ENCODE peak calls at places on chromosome 19, in ten cellular contexts. Z, K, V, B, J, L, C, D, R and S are unnamed samples.

GRCh38 chr19:4575267-4575793 is 15.8 kb upstream of the SEMA6B start:
- DNase-seq in Z (peak), K (peak), V (peak), B (no peak), J (peak), L (peak), C (no peak), D (peak), R (no peak), S (peak)

GRCh38 chr19:17005000-17005399 is 21.6 kb downstream of the CPAMD8 start:
- DNase-seq in Z (no peak), K (no peak), V (no peak), B (no peak), J (no peak), L (no peak), C (no peak), D (peak), R (no peak), S (no peak)

GRCh38 chr19:18280247-18281081 is 958 bp downstream of the JUND start:
- DNase-seq in Z (peak), K (peak), V (peak), B (peak), J (peak), L (peak), C (peak), D (peak), R (peak), S (peak)

GRCh38 chr19:10122066-10122465 is 2.4 kb upstream of the EIF3G start:
- DNase-seq in Z (peak), K (no peak), V (no peak), B (peak), J (no peak), L (no peak), C (no peak), D (no peak), R (no peak), S (no peak)

GRCh38 chr19:41373993-41374392 is 2.3 kb upstream of the TMEM91 start:
- DNase-seq in Z (no peak), K (peak), V (peak), B (peak), J (no peak), L (peak), C (peak), D (no peak), R (no peak), S (peak)

GRCh38 chr19:33667141-33667540 is 45.4 kb downstream of the CHST8 start:
- DNase-seq in Z (no peak), K (no peak), V (no peak), B (no peak), J (no peak), L (no peak), C (no peak), D (no peak), R (no peak), S (no peak)

GRCh38 chr19:41700381-41701195 is 7.8 kb upstream of the CEACAM5 start:
- DNase-seq in Z (no peak), K (no peak), V (no peak), B (peak), J (no peak), L (no peak), C (peak), D (no peak), R (no peak), S (no peak)

GRCh38 chr19:38142176-38143035 is 81.6 kb downstream of the DPF1 start:
- DNase-seq in Z (peak), K (peak), V (peak), B (no peak), J (peak), L (peak), C (peak), D (peak), R (no peak), S (peak)

GRCh38 chr19:2631213-2631821 is 71.2 kb downstream of the GNG7 start:
- DNase-seq in Z (peak), K (no peak), V (no peak), B (no peak), J (no peak), L (no peak), C (no peak), D (no peak), R (peak), S (peak)

GRCh38 chr19:53951436-53951835 is 11.3 kb upstream of the CACNG8 start:
- DNase-seq in Z (no peak), K (no peak), V (no peak), B (no peak), J (no peak), L (no peak), C (no peak), D (peak), R (no peak), S (no peak)

GRCh38 chr19:56972291-56972914 is 131.9 kb upstream of the PEG3 start:
- DNase-seq in Z (no peak), K (no peak), V (peak), B (no peak), J (no peak), L (no peak), C (no peak), D (no peak), R (no peak), S (no peak)

GRCh38 chr19:9498183-9498902 is at the start of gene ZNF560:
- DNase-seq in Z (no peak), K (no peak), V (no peak), B (no peak), J (peak), L (no peak), C (no peak), D (peak), R (no peak), S (no peak)

GRCh38 chr19:18586311-18586710 is 2.3 kb upstream of the REX1BD start:
- DNase-seq in Z (no peak), K (no peak), V (no peak), B (no peak), J (no peak), L (no peak), C (no peak), D (no peak), R (no peak), S (no peak)

GRCh38 chr19:57280913-57281425 is 684 bp downstream of the ZNF460 start:
- DNase-seq in Z (peak), K (peak), V (no peak), B (no peak), J (peak), L (no peak), C (no peak), D (no peak), R (peak), S (no peak)

GRCh38 chr19:21947775-21948174 is 63.0 kb downstream of the ZNF208 start:
- DNase-seq in Z (no peak), K (no peak), V (no peak), B (no peak), J (peak), L (no peak), C (no peak), D (peak), R (no peak), S (no peak)

GRCh38 chr19:43715776-43716175 is at the start of gene IRGC:
- DNase-seq in Z (no peak), K (no peak), V (no peak), B (no peak), J (no peak), L (no peak), C (no peak), D (no peak), R (no peak), S (no peak)

GRCh38 chr19:4911786-4912672 is 2.7 kb downstream of the UHRF1 start:
- DNase-seq in Z (peak), K (peak), V (peak), B (peak), J (peak), L (peak), C (peak), D (peak), R (peak), S (peak)

GRCh38 chr19:10083911-10084310 is 2.2 kb upstream of the SHFL start:
- DNase-seq in Z (no peak), K (no peak), V (no peak), B (no peak), J (no peak), L (no peak), C (no peak), D (no peak), R (no peak), S (peak)

GRCh38 chr19:3970808-3971598 is at the start of gene DAPK3:
- DNase-seq in Z (peak), K (peak), V (peak), B (peak), J (peak), L (peak), C (peak), D (peak), R (peak), S (peak)

GRCh38 chr19:33720691-33721682 is 75.7 kb upstream of the KCTD15 start:
- DNase-seq in Z (no peak), K (no peak), V (no peak), B (no peak), J (no peak), L (no peak), C (no peak), D (no peak), R (no peak), S (no peak)

DNA sequence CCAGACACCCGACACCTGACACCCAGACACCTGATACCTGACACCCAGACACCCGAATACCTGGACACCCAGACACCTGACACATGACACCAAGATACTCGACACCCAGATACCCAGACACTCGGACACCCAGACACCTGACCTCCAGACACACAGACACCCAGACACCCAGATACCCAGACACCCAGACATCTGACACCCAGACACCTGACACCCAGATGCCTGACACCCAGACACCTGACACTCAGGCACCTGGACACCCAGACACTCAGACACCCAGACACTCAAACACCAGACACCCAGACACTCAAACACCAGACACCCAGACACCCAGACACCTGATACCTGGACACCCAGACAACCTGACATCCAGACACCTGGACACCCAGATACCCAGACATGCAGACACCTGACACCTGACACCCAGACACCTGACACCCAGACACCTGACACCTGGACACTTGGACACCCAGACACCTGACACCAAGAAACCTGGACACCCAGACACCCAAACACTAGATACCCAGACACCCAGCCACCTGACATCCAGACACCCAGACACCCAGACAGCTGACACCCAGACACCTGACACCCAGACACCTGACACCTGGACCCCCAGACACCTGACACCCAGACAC is 18.9 kb downstream of the C19orf12 start:
- DNase-seq in Z (no peak), K (no peak), V (no peak), B (no peak), J (no peak), L (no peak), C (no peak), D (no peak), R (no peak), S (no peak)
- H3K27ac ChIP-seq in Z (no peak), K (no peak), V (no peak), B (no peak), J (no peak), L (no peak), C (no peak), D (no peak), R (no peak), S (no peak)

GRCh38 chr19:12244370-12244769 is 50.3 kb downstream of the ZNF44 start:
- DNase-seq in Z (no peak), K (no peak), V (no peak), B (no peak), J (no peak), L (no peak), C (no peak), D (peak), R (no peak), S (no peak)
- TF ChIP-seq CTCF in Z (peak), K (no peak), V (no peak), B (no peak), J (no peak), L (no peak), C (no peak), D (peak), R (no peak), S (no peak)

GRCh38 chr19:50721441-50722137 is 1.6 kb upstream of the CLEC11A start:
- DNase-seq in Z (no peak), K (no peak), V (no peak), B (no peak), J (no peak), L (no peak), C (no peak), D (no peak), R (no peak), S (no peak)

GRCh38 chr19:50722248-50723013 is 733 bp upstream of the CLEC11A start:
- DNase-seq in Z (no peak), K (no peak), V (no peak), B (no peak), J (no peak), L (no peak), C (no peak), D (no peak), R (no peak), S (no peak)

GRCh38 chr19:50723735-50724521 is 764 bp downstream of the CLEC11A start:
- DNase-seq in Z (no peak), K (no peak), V (no peak), B (no peak), J (no peak), L (no peak), C (no peak), D (no peak), R (no peak), S (no peak)

GRCh38 chr19:50724522-50725217 is 1.5 kb downstream of the CLEC11A start:
- DNase-seq in Z (peak), K (peak), V (peak), B (peak), J (peak), L (peak), C (peak), D (peak), R (peak), S (peak)

GRCh38 chr19:50723069-50723468 is at the start of gene CLEC11A:
- DNase-seq in Z (no peak), K (peak), V (peak), B (peak), J (no peak), L (peak), C (peak), D (peak), R (no peak), S (peak)
- H3K4me3 ChIP-seq in Z (peak), K (no peak), V (peak), B (peak), J (peak), L (peak), C (peak), D (peak), R (peak), S (peak)

GRCh38 chr19:31749231-31749630 is 400.0 kb upstream of the TSHZ3 start:
- DNase-seq in Z (no peak), K (no peak), V (no peak), B (no peak), J (no peak), L (no peak), C (no peak), D (no peak), R (no peak), S (no peak)
- H3K27ac ChIP-seq in Z (no peak), K (no peak), V (no peak), B (no peak), J (no peak), L (no peak), C (no peak), D (no peak), R (no peak), S (no peak)

DNA sequence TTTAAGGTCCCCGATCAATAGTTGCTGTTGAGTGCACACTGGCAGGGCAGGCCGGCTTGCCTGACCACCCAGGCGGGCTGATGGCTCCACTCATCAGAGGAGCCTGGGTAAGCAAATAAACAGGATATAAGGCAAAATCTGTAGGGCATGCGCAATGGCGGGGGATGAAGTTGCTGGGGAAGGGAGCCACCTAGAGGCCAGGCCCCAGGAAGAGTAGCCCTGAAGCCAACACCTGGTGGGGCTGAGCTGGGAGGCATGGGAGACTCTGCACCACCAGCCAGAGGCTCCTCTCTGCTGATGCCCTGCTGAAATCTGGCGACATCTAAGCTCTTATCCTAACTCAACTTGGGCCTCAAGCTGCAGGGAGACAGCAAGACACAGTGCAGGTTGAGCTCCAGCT is 324.3 kb downstream of the ZNF536 start:
- DNase-seq in Z (no peak), K (peak), V (peak), B (peak), J (peak), L (no peak), C (no peak), D (peak), R (no peak), S (no peak)
- TF ChIP-seq CTCF in Z (peak), K (peak), V (peak), B (no peak), J (peak), L (no peak), C (no peak), D (peak), R (no peak), S (no peak)

DNA sequence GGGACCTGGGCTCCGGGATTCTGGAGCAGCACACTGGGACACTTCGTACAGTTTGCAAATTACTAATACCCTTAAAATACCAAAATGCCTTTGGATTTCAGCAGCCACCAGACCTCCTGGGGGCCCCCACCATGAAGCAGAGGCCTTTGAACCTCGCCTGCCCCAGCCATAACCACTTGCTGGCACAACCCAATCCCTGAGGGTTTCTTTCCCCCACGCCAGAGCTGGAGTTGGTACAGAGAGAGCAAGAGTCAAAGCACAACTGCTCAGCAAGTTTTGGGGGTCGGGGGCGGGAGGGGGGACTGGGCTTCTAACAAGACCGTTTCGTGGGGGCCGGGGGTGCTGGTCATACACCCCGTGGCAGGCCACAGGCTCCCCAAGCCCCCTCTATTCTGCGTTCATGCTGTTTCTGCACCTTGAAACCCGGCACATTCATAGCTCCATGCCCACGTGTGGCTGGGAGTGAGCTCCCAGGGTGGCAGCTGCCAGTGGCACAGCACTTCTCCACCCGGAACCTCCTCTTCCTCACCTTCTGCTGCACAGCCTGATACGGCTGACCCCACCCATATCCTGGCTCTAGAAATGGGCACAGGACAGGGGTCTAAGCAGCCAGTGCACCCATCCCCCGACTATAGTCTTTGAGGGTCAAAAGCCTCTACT is 17.1 kb downstream of the PLEKHF1 start:
- DNase-seq in Z (no peak), K (no peak), V (no peak), B (no peak), J (no peak), L (no peak), C (no peak), D (no peak), R (no peak), S (no peak)
- H3K4me3 ChIP-seq in Z (no peak), K (no peak), V (no peak), B (no peak), J (no peak), L (no peak), C (no peak), D (no peak), R (no peak), S (no peak)

GRCh38 chr19:47186337-47187022 is 44.5 kb downstream of the BBC3 start:
- DNase-seq in Z (no peak), K (no peak), V (no peak), B (no peak), J (peak), L (no peak), C (peak), D (no peak), R (peak), S (no peak)
- H3K27ac ChIP-seq in Z (no peak), K (peak), V (no peak), B (no peak), J (peak), L (no peak), C (peak), D (peak), R (peak), S (no peak)